ENCODE peak calls at places on chromosome 14, in eight cellular contexts. C is aorta, Q is neuronal stem cell, Z is heart left ventricle, S is breast epithelium, D is ovary, V is upper lobe of right lung, L is transverse colon. Y is an unnamed sample.
A peak's percentile ranks its signal among the peaks of the same experiment; 100 is the strongest.

GRCh38 chr14:28375295-28375694 is 391.3 kb upstream of the FOXG1 start:
- DNase-seq in C (no peak), Q (peak; percentile 2), Z (no peak), S (no peak), D (no peak), V (no peak), L (no peak), Y (no peak)

GRCh38 chr14:74531467-74531866 is 37.9 kb downstream of the ISCA2 start:
- DNase-seq in C (no peak), Q (no peak), Z (peak; percentile 33), S (no peak), D (no peak), V (no peak), L (peak; percentile 28), Y (no peak)

GRCh38 chr14:104130974-104131651 is 7.3 kb upstream of the KIF26A start:
- DNase-seq in C (peak; percentile 49), Q (no peak), Z (peak; percentile 66), S (no peak), D (peak; percentile 56), V (peak; percentile 75), L (peak; percentile 66), Y (peak; percentile 84)

GRCh38 chr14:99803803-99804202 is 10.6 kb downstream of the EML1 start:
- DNase-seq in C (no peak), Q (no peak), Z (no peak), S (no peak), D (no peak), V (no peak), L (no peak), Y (no peak)

GRCh38 chr14:97377550-97377949 is 580.4 kb downstream of the VRK1 start:
- DNase-seq in C (no peak), Q (no peak), Z (no peak), S (no peak), D (no peak), V (no peak), L (no peak), Y (no peak)

GRCh38 chr14:95524706-95525512 is 8.5 kb upstream of the SYNE3 start:
- DNase-seq in C (no peak), Q (no peak), Z (no peak), S (no peak), D (no peak), V (no peak), L (no peak), Y (no peak)

GRCh38 chr14:37600880-37601741 is 5.7 kb downstream of the TTC6 start:
- DNase-seq in C (no peak), Q (no peak), Z (no peak), S (no peak), D (no peak), V (no peak), L (no peak), Y (no peak)

GRCh38 chr14:50233335-50234250 is 2.2 kb upstream of the SOS2 start:
- DNase-seq in C (no peak), Q (no peak), Z (no peak), S (no peak), D (no peak), V (no peak), L (no peak), Y (no peak)

GRCh38 chr14:25250516-25250915 is 200.6 kb upstream of the STXBP6 start:
- DNase-seq in C (no peak), Q (no peak), Z (no peak), S (no peak), D (no peak), V (no peak), L (no peak), Y (no peak)

GRCh38 chr14:41349289-41349910 is 257.3 kb upstream of the LRFN5 start:
- DNase-seq in C (no peak), Q (no peak), Z (no peak), S (no peak), D (no peak), V (no peak), L (no peak), Y (no peak)

GRCh38 chr14:99252940-99253868 is 18.8 kb downstream of the BCL11B start:
- DNase-seq in C (no peak), Q (no peak), Z (no peak), S (no peak), D (no peak), V (no peak), L (no peak), Y (no peak)

GRCh38 chr14:61504841-61505340 is 183.5 kb downstream of the PRKCH start:
- DNase-seq in C (no peak), Q (no peak), Z (no peak), S (no peak), D (no peak), V (no peak), L (no peak), Y (no peak)

GRCh38 chr14:35247777-35248475 is 44.3 kb upstream of the PSMA6 start:
- DNase-seq in C (no peak), Q (no peak), Z (no peak), S (no peak), D (no peak), V (no peak), L (no peak), Y (no peak)

DNA sequence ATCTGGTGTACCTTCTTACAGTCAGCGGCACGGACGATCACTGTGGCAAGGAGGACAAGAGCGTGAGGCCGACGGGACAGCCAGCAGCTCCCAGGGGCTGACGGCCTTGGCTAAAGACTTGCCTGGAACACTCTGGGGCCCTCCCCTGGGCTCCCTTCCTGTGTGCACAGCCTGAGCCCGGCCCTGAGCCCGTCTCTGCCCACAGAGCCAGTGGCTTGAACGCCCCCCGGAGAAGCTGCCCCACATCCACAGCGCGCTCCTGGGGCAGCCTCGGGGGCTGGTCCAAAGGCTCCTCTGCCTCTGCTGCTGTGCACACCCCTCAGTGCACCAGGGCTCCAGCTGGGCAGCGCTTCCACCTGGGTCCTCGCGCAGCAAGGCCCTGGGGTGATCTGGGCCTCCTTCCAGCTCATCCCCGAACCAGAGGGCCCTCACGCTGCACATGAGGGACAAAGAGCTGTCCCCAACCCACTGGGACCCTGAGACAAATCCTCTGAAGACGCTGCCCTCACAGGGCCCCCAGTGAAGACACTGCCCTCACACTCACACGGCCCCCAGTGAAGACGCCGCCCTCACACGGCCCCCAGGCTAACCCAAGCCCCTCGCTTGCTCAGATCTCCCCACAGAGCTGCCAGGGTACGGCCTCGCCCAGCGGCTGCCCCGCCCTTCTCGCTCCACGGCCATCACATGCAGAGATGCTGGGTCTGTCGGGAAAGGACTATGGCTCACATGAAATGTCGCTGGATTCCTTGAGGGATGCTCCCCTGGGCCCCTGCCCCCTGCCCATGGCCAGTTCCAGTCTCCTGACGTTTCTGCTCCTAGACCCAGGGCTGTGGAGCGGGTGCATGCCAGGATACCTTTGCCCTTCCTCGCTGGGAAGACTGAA is 22.2 kb downstream of the AMN start:
- DNase-seq in C (no peak), Q (no peak), Z (no peak), S (no peak), D (no peak), V (no peak), L (no peak), Y (no peak)
- H3K36me3 ChIP-seq in C (peaks cover 25% of the 10 kb centered on the region), Q (peaks cover 91% of the 10 kb centered on the region), Z (peaks cover 92% of the 10 kb centered on the region), S (peaks cover 25% of the 10 kb centered on the region), D (no peaks in the 10 kb centered on the region), V (peaks cover 90% of the 10 kb centered on the region), L (no peaks in the 10 kb centered on the region), Y (peaks cover 50% of the 10 kb centered on the region)

DNA sequence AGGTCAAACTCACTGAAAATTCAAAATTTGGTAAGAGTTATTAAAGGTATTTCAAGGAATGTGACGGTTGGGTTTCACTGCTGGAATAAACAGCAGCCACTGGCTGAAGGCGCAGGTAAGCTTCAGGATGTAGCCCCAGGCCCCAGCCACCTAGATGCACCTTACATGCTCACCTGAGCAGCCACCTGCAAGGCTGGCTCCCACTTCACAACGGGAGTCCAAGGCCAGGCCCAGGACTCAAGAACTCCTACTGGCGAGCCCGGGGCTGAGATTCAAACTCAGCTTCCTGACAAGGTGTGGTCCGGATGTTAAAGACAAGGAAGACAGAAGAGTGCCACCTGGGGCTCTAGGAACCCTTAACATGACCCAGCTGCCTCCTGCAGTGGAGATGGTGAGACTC is 78.4 kb downstream of the ITPK1 start:
- DNase-seq in C (no peak), Q (no peak), Z (no peak), S (no peak), D (no peak), V (no peak), L (no peak), Y (no peak)
- H3K4me1 ChIP-seq in C (peaks cover 6% of the 10 kb centered on the region), Q (peaks cover 49% of the 10 kb centered on the region), Z (peaks cover 65% of the 10 kb centered on the region), S (no peaks in the 10 kb centered on the region), D (peaks cover 20% of the 10 kb centered on the region), V (peaks cover 68% of the 10 kb centered on the region), L (peaks cover 59% of the 10 kb centered on the region), Y (peaks cover 63% of the 10 kb centered on the region)

DNA sequence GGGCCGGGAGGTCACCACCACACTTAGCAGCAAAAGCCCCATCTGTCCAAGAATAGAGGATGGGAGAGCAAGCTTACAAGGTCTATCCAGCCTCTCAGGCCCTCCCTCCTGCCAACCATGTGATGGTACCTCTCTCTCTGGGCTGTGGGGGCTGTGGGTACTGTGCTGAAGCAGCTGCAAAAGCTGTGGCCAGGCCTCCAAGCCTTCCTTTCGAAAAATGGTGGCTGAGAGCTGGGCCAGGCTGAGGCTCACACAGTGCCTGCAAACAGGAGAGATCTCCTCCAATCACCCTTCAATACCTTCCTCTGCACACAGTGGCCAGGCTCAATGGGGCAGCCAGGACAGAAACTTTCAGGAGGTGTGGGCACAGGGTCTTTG is 1.1 kb downstream of the IPO4 start:
- DNase-seq in C (peak; percentile 43), Q (no peak), Z (no peak), S (no peak), D (no peak), V (peak; percentile 40), L (no peak), Y (no peak)
- H3K36me3 ChIP-seq in C (no peaks in the 10 kb centered on the region), Q (peaks cover 77% of the 10 kb centered on the region), Z (peaks cover 71% of the 10 kb centered on the region), S (peaks cover 5% of the 10 kb centered on the region), D (no peaks in the 10 kb centered on the region), V (peaks cover 57% of the 10 kb centered on the region), L (no peaks in the 10 kb centered on the region), Y (peaks cover 9% of the 10 kb centered on the region)

DNA sequence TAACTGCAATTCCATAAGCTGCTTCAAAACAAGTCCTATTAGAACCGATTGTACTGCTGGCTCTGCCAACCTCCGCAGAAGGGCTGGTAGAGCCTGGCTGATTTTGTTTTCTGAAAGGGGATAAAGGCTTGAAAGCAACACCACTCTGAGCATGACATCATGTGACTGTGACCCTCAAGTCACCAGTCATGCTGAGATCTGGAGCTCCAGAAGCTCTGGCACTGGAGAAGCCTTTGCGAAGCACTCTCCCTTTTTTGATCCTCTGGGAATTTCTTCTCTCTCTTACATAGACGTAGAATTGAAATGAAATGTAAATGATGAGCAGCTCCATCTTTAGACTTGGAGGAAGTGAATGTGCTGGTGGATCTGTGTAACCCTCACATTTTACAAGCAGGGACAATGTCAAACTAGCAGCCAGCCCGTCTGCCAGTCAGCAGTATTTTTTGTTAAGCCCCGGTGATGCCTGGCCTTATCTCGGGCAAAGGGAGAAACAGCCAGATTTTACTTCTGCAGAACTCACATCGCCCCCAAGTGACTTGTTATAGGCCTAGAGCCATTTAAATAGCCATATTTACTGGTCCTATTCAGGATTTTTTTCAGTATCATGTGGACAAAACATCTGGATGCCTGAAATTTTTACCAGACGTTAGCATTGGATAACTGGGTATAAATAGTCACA is 112.1 kb upstream of the NPAS3 start:
- DNase-seq in C (no peak), Q (no peak), Z (peak; percentile 27), S (no peak), D (no peak), V (no peak), L (no peak), Y (no peak)
- H3K4me1 ChIP-seq in C (peaks cover 7% of the 10 kb centered on the region), Q (peaks cover 4% of the 10 kb centered on the region), Z (peaks cover 19% of the 10 kb centered on the region), S (no peaks in the 10 kb centered on the region), D (peaks cover 2% of the 10 kb centered on the region), V (no peaks in the 10 kb centered on the region), L (no peaks in the 10 kb centered on the region), Y (no peaks in the 10 kb centered on the region)

GRCh38 chr14:64208981-64209380 is 85.2 kb downstream of the ESR2 start:
- DNase-seq in C (no peak), Q (no peak), Z (no peak), S (no peak), D (no peak), V (no peak), L (no peak), Y (no peak)
- H3K36me3 ChIP-seq in C (peaks cover 10% of the 10 kb centered on the region), Q (peaks cover 65% of the 10 kb centered on the region), Z (peaks cover 58% of the 10 kb centered on the region), S (no peaks in the 10 kb centered on the region), D (no peaks in the 10 kb centered on the region), V (peaks cover 39% of the 10 kb centered on the region), L (no peaks in the 10 kb centered on the region), Y (peaks cover 15% of the 10 kb centered on the region)